ENCODE peak calls at places on chromosomes 3 and 15, in seven cellular contexts. B is tibial artery; O is hypothalamus; D is NAMALWA; H is DMS153; A is stomach; R is stimulated activated CD4-positive, alpha-beta T cell treated with anti-CD3 and anti-CD28 coated beads, Interleukin-2, amount 100 ng/mL, for 4 hours. W is an unnamed sample.

GRCh38 chr15:48647963-48648362 is 2.5 kb upstream of the FBN1 start:
- DNase-seq in A (no peak), R (no peak), D (peak), H (no peak), O (no peak), B (no peak), W (peak)

GRCh38 chr15:66942649-66943390 is 122.6 kb upstream of the SMAD3 start:
- DNase-seq in O (no peak), B (peak), A (no peak), R (no peak), D (no peak), H (no peak), W (no peak)

GRCh38 chr3:129525341-129525968 is 3.0 kb upstream of the RHO start:
- DNase-seq in B (no peak), H (no peak), O (no peak), A (no peak), R (no peak), D (no peak), W (no peak)

GRCh38 chr3:38003371-38003816 is 12.8 kb downstream of the VILL start:
- DNase-seq in D (peak), O (peak), B (no peak), A (peak), R (peak), H (no peak), W (peak)

GRCh38 chr3:194397757-194398312 is 1.2 kb downstream of the GP5 start:
- DNase-seq in O (no peak), B (peak), D (no peak), H (no peak), R (no peak), A (no peak), W (peak)

GRCh38 chr3:105014631-105015030 is 352.1 kb upstream of the ALCAM start:
- DNase-seq in R (no peak), A (no peak), O (no peak), B (no peak), D (no peak), H (no peak), W (no peak)

GRCh38 chr3:24401811-24402185 is 92.9 kb downstream of the THRB start:
- DNase-seq in A (peak), R (no peak), B (no peak), O (no peak), H (no peak), D (peak), W (no peak)

GRCh38 chr3:51735039-51735438 is 28.2 kb downstream of the GRM2 start:
- DNase-seq in O (no peak), B (no peak), R (no peak), A (no peak), H (no peak), D (no peak), W (no peak)

GRCh38 chr3:8554725-8555621 is 53.4 kb downstream of the LMCD1 start:
- DNase-seq in R (no peak), B (peak), O (no peak), D (no peak), A (no peak), H (no peak), W (no peak)

GRCh38 chr3:141389703-141390102 is 21.4 kb downstream of the ZBTB38 start:
- DNase-seq in O (no peak), D (no peak), H (no peak), A (no peak), B (no peak), R (no peak), W (no peak)

GRCh38 chr3:158458464-158458863 is 112.5 kb upstream of the MLF1 start:
- DNase-seq in D (no peak), O (no peak), A (no peak), B (no peak), R (no peak), H (no peak), W (peak)

GRCh38 chr3:193914602-193915001 is 221.3 kb upstream of the HES1 start:
- DNase-seq in O (no peak), D (no peak), A (no peak), H (no peak), B (no peak), R (no peak), W (no peak)

GRCh38 chr3:129485681-129486056 is 42.8 kb upstream of the RHO start:
- DNase-seq in O (peak), R (no peak), A (peak), B (peak), H (no peak), D (no peak), W (no peak)

GRCh38 chr3:193871093-193871485 is 264.9 kb upstream of the HES1 start:
- DNase-seq in R (no peak), H (no peak), O (no peak), D (no peak), A (no peak), B (no peak), W (no peak)

GRCh38 chr15:61994216-61994615 is 66.0 kb downstream of the VPS13C start:
- DNase-seq in H (no peak), O (no peak), A (no peak), B (no peak), R (no peak), D (no peak), W (no peak)

GRCh38 chr15:70530906-70531305 is 232.5 kb downstream of the UACA start:
- DNase-seq in A (no peak), H (no peak), B (no peak), D (no peak), R (no peak), O (no peak), W (no peak)

GRCh38 chr3:148789156-148789555 is 38.5 kb upstream of the CPB1 start:
- DNase-seq in H (peak), R (no peak), O (no peak), D (no peak), A (no peak), B (no peak), W (no peak)

GRCh38 chr3:16759227-16759903 is 125.4 kb upstream of the PLCL2 start:
- DNase-seq in B (no peak), R (no peak), A (no peak), D (no peak), H (no peak), O (no peak), W (no peak)

GRCh38 chr3:53740946-53741345 is 105.3 kb downstream of the CHDH start:
- DNase-seq in A (no peak), O (no peak), B (no peak), D (no peak), H (no peak), R (no peak), W (no peak)

W was measured in DMS53.